ENCODE peak calls at places on chromosomes 12 and 14, in four cellular contexts. One of them, this sample, is unnamed.

GRCh38 chr12:51814311-51815088 is 34.0 kb downstream of the FIGNL2 start:
- DNase-seq in caudate nucleus: peak
- DNase-seq in right lobe of liver: peak
- DNase-seq in lung: peak
- DNase-seq in this sample: no peak

GRCh38 chr14:102217987-102218421 is 78.3 kb downstream of the WDR20 start:
- DNase-seq in right lobe of liver: no peak
- DNase-seq in lung: no peak
- DNase-seq in caudate nucleus: no peak
- DNase-seq in this sample: no peak

GRCh38 chr12:113684908-113685512 is 213.3 kb upstream of the LHX5 start:
- DNase-seq in lung: no peak
- DNase-seq in right lobe of liver: no peak
- DNase-seq in caudate nucleus: no peak
- DNase-seq in this sample: no peak

GRCh38 chr12:93323625-93324165 is 54.0 kb upstream of the NUDT4 start:
- DNase-seq in lung: no peak
- DNase-seq in caudate nucleus: no peak
- DNase-seq in right lobe of liver: no peak
- DNase-seq in this sample: no peak

GRCh38 chr12:116806845-116807440 is 68.8 kb downstream of the RNFT2 start:
- DNase-seq in lung: no peak
- DNase-seq in caudate nucleus: no peak
- DNase-seq in right lobe of liver: no peak
- DNase-seq in this sample: no peak

GRCh38 chr12:52202361-52203078 is 10.7 kb upstream of the KRT80 start:
- DNase-seq in lung: no peak
- DNase-seq in caudate nucleus: no peak
- DNase-seq in right lobe of liver: peak
- DNase-seq in this sample: no peak

GRCh38 chr14:93094121-93094918 is 21.4 kb downstream of the ITPK1 start:
- DNase-seq in right lobe of liver: no peak
- DNase-seq in lung: no peak
- DNase-seq in caudate nucleus: no peak
- DNase-seq in this sample: no peak

GRCh38 chr14:63654346-63654745 is 12.7 kb upstream of the WDR89 start:
- DNase-seq in lung: no peak
- DNase-seq in caudate nucleus: no peak
- DNase-seq in right lobe of liver: no peak
- DNase-seq in this sample: no peak

GRCh38 chr12:92136883-92137582 is 8.6 kb downstream of the BTG1 start:
- DNase-seq in right lobe of liver: no peak
- DNase-seq in lung: no peak
- DNase-seq in caudate nucleus: no peak
- DNase-seq in this sample: no peak

GRCh38 chr12:18141583-18141982 is 51.6 kb upstream of the RERGL start:
- DNase-seq in right lobe of liver: no peak
- DNase-seq in lung: no peak
- DNase-seq in caudate nucleus: no peak
- DNase-seq in this sample: no peak

GRCh38 chr12:64682572-64683277 is 72.4 kb downstream of the RASSF3 start:
- DNase-seq in lung: no peak
- DNase-seq in caudate nucleus: peak
- DNase-seq in right lobe of liver: no peak
- DNase-seq in this sample: peak

GRCh38 chr14:37697489-37698121 is 102.2 kb downstream of the TTC6 start:
- DNase-seq in right lobe of liver: no peak
- DNase-seq in caudate nucleus: no peak
- DNase-seq in lung: no peak
- DNase-seq in this sample: no peak

GRCh38 chr12:82627799-82628198 is 58.9 kb upstream of the TMTC2 start:
- DNase-seq in lung: no peak
- DNase-seq in right lobe of liver: no peak
- DNase-seq in caudate nucleus: no peak
- DNase-seq in this sample: no peak

GRCh38 chr14:87489196-87489819 is 503.7 kb downstream of the GALC start:
- DNase-seq in right lobe of liver: no peak
- DNase-seq in lung: no peak
- DNase-seq in caudate nucleus: no peak
- DNase-seq in this sample: no peak

DNA sequence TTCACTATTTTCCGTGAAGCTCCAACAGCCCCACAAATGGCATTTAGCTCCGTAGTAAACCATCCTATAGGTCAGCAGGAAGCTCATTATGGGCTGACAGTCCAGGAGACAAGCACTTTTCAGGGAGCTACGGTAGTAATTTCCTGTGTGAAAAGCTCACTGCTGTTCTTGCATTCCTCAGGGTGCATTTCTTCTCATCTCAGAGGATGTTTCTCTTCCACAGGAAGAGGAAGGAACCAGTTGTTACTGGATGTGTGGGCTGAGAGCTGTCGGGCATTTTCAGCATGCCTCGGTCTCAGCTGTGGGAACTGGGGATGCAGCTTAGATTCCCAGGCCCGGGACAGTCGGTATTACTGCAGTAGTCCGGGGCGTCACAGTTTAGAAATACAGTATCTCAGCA is 72.7 kb downstream of the GALNT4 start:
- DNase-seq in lung: no peak
- DNase-seq in caudate nucleus: no peak
- DNase-seq in right lobe of liver: no peak
- DNase-seq in this sample: peak
- H3K27ac ChIP-seq in lung: peak
- H3K27ac ChIP-seq in caudate nucleus: no peak
- H3K27ac ChIP-seq in right lobe of liver: peak
- H3K27ac ChIP-seq in this sample: peak

DNA sequence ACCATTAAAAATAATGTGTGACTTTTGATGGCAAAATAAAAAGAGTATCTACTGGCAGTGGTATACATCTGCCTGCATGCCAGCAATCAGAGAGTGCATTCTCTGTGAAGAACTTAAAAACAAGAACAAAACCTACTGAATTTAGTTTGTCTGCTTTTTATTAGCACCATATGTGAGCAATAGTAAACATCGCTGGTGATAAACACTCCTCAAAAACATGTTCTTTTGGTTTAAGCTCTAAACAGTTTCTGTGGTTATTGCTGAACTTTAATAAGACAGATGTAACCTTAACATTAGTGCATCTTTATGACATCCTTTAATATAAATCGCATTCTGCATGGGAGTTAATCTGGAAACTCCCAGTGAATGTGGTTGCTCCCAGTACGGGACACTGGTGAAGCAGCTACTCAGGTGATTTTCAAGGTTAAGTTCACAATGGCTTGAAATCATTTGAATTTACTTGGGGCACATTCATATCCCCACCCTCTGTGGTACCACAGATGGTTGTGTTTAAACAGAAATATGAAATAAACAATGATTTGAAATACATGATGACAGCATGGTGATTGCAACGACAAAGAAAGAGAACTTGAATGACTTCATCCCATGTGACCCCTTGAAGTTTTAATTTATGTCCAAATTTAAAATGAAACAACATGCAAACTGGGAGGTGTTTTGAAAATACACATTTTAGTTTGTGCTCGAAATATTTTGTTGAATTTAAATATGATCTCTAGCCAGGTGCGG is 285.9 kb downstream of the FOXN3 start:
- DNase-seq in lung: no peak
- DNase-seq in right lobe of liver: no peak
- DNase-seq in caudate nucleus: no peak
- DNase-seq in this sample: no peak
- H3K27ac ChIP-seq in lung: no peak
- H3K27ac ChIP-seq in right lobe of liver: no peak
- H3K27ac ChIP-seq in caudate nucleus: no peak
- H3K27ac ChIP-seq in this sample: no peak

DNA sequence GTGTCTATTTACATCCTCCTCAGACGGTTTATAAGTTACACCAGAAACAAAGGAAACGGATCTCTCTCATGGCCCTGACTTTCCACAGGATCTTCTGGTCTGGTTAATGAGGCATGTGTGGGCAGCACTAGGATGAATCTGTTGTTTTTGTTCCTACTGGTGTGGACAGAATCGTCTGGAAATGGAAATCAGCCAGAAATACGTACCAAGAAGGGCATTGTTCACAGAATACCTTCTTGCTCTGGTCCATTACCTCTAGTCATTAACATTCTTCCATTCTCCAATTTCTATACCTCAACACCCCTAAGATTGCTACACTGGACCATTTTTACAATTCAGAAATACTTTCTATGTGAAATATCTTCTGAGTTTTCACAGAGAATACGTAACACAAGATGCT is 86.0 kb downstream of the TPH2 start:
- DNase-seq in lung: no peak
- DNase-seq in caudate nucleus: no peak
- DNase-seq in right lobe of liver: no peak
- DNase-seq in this sample: no peak
- H3K27ac ChIP-seq in lung: no peak
- H3K27ac ChIP-seq in caudate nucleus: no peak
- H3K27ac ChIP-seq in right lobe of liver: no peak
- H3K27ac ChIP-seq in this sample: no peak

GRCh38 chr14:104506461-104507253 is 72.9 kb upstream of the C14orf180 start:
- DNase-seq in right lobe of liver: no peak
- DNase-seq in caudate nucleus: no peak
- DNase-seq in lung: no peak
- DNase-seq in this sample: no peak
- H3K27ac ChIP-seq in right lobe of liver: no peak
- H3K27ac ChIP-seq in caudate nucleus: no peak
- H3K27ac ChIP-seq in lung: no peak
- H3K27ac ChIP-seq in this sample: no peak

DNA sequence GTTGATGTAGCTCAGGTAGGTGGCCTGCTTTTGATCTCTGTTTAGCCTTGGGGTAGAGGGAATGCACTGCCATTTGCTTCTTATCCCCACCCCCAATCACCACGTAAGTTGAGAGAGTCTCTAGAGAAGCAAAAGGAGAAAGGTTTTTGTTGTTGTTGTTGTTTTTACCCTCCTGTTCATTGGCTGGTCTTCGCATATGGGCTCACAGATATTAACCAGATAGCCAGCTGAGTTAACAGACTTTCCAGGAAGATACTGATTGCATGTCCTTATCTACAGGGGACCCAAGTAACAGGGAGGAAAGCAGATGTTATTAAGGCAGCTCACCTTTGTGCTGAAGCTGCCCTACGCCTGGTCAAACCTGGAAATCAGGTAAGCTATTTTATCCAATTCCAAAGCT is 2.9 kb downstream of the PA2G4 start:
- DNase-seq in right lobe of liver: no peak
- DNase-seq in caudate nucleus: no peak
- DNase-seq in lung: no peak
- DNase-seq in this sample: no peak
- H3K27ac ChIP-seq in right lobe of liver: no peak
- H3K27ac ChIP-seq in caudate nucleus: no peak
- H3K27ac ChIP-seq in lung: no peak
- H3K27ac ChIP-seq in this sample: no peak

GRCh38 chr12:30825341-30825740 is 70.6 kb upstream of the CAPRIN2 start:
- DNase-seq in lung: no peak
- DNase-seq in right lobe of liver: no peak
- DNase-seq in caudate nucleus: no peak
- DNase-seq in this sample: peak

GRCh38 chr12:30823140-30823669 is 68.5 kb upstream of the CAPRIN2 start:
- DNase-seq in right lobe of liver: peak
- DNase-seq in caudate nucleus: peak
- DNase-seq in lung: peak
- DNase-seq in this sample: peak

GRCh38 chr12:30824311-30824710 is 69.6 kb upstream of the CAPRIN2 start:
- DNase-seq in caudate nucleus: no peak
- DNase-seq in lung: no peak
- DNase-seq in right lobe of liver: no peak
- DNase-seq in this sample: no peak

GRCh38 chr12:30822385-30823139 is 67.8 kb upstream of the CAPRIN2 start:
- DNase-seq in caudate nucleus: peak
- DNase-seq in lung: peak
- DNase-seq in right lobe of liver: peak
- DNase-seq in this sample: peak

GRCh38 chr12:30823764-30824163 is 69.0 kb upstream of the CAPRIN2 start:
- DNase-seq in caudate nucleus: no peak
- DNase-seq in right lobe of liver: no peak
- DNase-seq in lung: no peak
- DNase-seq in this sample: peak
- H3K27ac ChIP-seq in caudate nucleus: no peak
- H3K27ac ChIP-seq in right lobe of liver: no peak
- H3K27ac ChIP-seq in lung: no peak
- H3K27ac ChIP-seq in this sample: no peak

This sample was measured in right atrium auricular region.